ENCODE peak calls at places on chromosomes 13 and 19, in four cellular contexts. One of them, this sample, is unnamed. For H3K4me1, the result is how much of the 10 kb centered on the place peaks cover.

GRCh38 chr13:109246001-109246400 is 540.4 kb downstream of the IRS2 start:
- DNase-seq in spleen: no peak
- DNase-seq in adrenal gland: no peak
- DNase-seq in body of pancreas: no peak
- DNase-seq in this sample: no peak

GRCh38 chr13:36420437-36420891 is 11.8 kb upstream of the CCNA1 start:
- DNase-seq in body of pancreas: peak
- DNase-seq in adrenal gland: peak
- DNase-seq in spleen: peak
- DNase-seq in this sample: peak

GRCh38 chr13:45538382-45538781 is 73.6 kb downstream of the COG3 start:
- DNase-seq in spleen: no peak
- DNase-seq in adrenal gland: no peak
- DNase-seq in body of pancreas: no peak
- DNase-seq in this sample: no peak

GRCh38 chr13:31638577-31638976 is 100.7 kb upstream of the RXFP2 start:
- DNase-seq in spleen: no peak
- DNase-seq in body of pancreas: no peak
- DNase-seq in adrenal gland: no peak
- DNase-seq in this sample: no peak

GRCh38 chr13:33197551-33197971 is 88.0 kb downstream of the STARD13 start:
- DNase-seq in spleen: no peak
- DNase-seq in body of pancreas: no peak
- DNase-seq in adrenal gland: no peak
- DNase-seq in this sample: no peak

GRCh38 chr19:3160219-3160618 is 18.4 kb upstream of the S1PR4 start:
- DNase-seq in body of pancreas: no peak
- DNase-seq in adrenal gland: no peak
- DNase-seq in spleen: no peak
- DNase-seq in this sample: no peak

GRCh38 chr13:103471896-103472295 is 405.7 kb upstream of the SLC10A2 start:
- DNase-seq in adrenal gland: no peak
- DNase-seq in body of pancreas: peak
- DNase-seq in spleen: no peak
- DNase-seq in this sample: no peak

GRCh38 chr19:55454787-55455243 is 6.6 kb downstream of the ISOC2 start:
- DNase-seq in body of pancreas: no peak
- DNase-seq in spleen: no peak
- DNase-seq in adrenal gland: no peak
- DNase-seq in this sample: no peak

GRCh38 chr13:61029064-61029463 is 386.6 kb downstream of the PCDH20 start:
- DNase-seq in spleen: no peak
- DNase-seq in adrenal gland: no peak
- DNase-seq in body of pancreas: no peak
- DNase-seq in this sample: no peak

GRCh38 chr19:50906217-50906616 is 5.0 kb downstream of the KLK4 start:
- DNase-seq in body of pancreas: peak
- DNase-seq in adrenal gland: peak
- DNase-seq in spleen: no peak
- DNase-seq in this sample: peak

GRCh38 chr19:13547102-13547501 is 40.8 kb upstream of the CACNA1A start:
- DNase-seq in spleen: no peak
- DNase-seq in body of pancreas: no peak
- DNase-seq in adrenal gland: no peak
- DNase-seq in this sample: no peak

GRCh38 chr19:16025108-16026101 is 50.9 kb upstream of the TPM4 start:
- DNase-seq in body of pancreas: peak
- DNase-seq in spleen: peak
- DNase-seq in adrenal gland: peak
- DNase-seq in this sample: peak

GRCh38 chr19:18170714-18171255 is 2.8 kb upstream of the IFI30 start:
- DNase-seq in adrenal gland: peak
- DNase-seq in body of pancreas: peak
- DNase-seq in spleen: peak
- DNase-seq in this sample: no peak

GRCh38 chr13:107907065-107907464 is 308.3 kb downstream of the LIG4 start:
- DNase-seq in body of pancreas: no peak
- DNase-seq in adrenal gland: no peak
- DNase-seq in spleen: no peak
- DNase-seq in this sample: no peak

GRCh38 chr19:3108775-3109174 is 14.6 kb downstream of the GNA11 start:
- DNase-seq in spleen: peak
- DNase-seq in adrenal gland: peak
- DNase-seq in body of pancreas: peak
- DNase-seq in this sample: peak

GRCh38 chr19:51837145-51837544 is 42.2 kb downstream of the FPR3 start:
- DNase-seq in body of pancreas: no peak
- DNase-seq in spleen: no peak
- DNase-seq in adrenal gland: no peak
- DNase-seq in this sample: no peak

GRCh38 chr13:48142437-48142836 is 47.5 kb upstream of the MED4 start:
- DNase-seq in adrenal gland: no peak
- DNase-seq in spleen: no peak
- DNase-seq in body of pancreas: no peak
- DNase-seq in this sample: no peak

GRCh38 chr13:76552807-76553206 is 333.4 kb downstream of the KCTD12 start:
- DNase-seq in adrenal gland: no peak
- DNase-seq in spleen: no peak
- DNase-seq in body of pancreas: no peak
- DNase-seq in this sample: no peak

GRCh38 chr13:111049791-111050538 is 65.1 kb upstream of the ARHGEF7 start:
- DNase-seq in spleen: no peak
- DNase-seq in adrenal gland: peak
- DNase-seq in body of pancreas: peak
- DNase-seq in this sample: no peak

GRCh38 chr13:91399189-91400093 is 1.0 kb downstream of the GPC5 start:
- DNase-seq in spleen: no peak
- DNase-seq in adrenal gland: no peak
- DNase-seq in body of pancreas: no peak
- DNase-seq in this sample: no peak

GRCh38 chr13:73341748-73342147 is 282.9 kb downstream of the KLF5 start:
- DNase-seq in body of pancreas: no peak
- DNase-seq in spleen: no peak
- DNase-seq in adrenal gland: no peak
- DNase-seq in this sample: no peak

GRCh38 chr19:32406161-32407003 is 812 bp downstream of the DPY19L3 start:
- DNase-seq in spleen: no peak
- DNase-seq in adrenal gland: no peak
- DNase-seq in body of pancreas: no peak
- DNase-seq in this sample: no peak

GRCh38 chr13:39506559-39507390 is 96.2 kb downstream of the LHFPL6 start:
- DNase-seq in adrenal gland: no peak
- DNase-seq in body of pancreas: no peak
- DNase-seq in spleen: no peak
- DNase-seq in this sample: no peak

GRCh38 chr13:110301606-110302131 is 5.3 kb downstream of the COL4A1 start:
- DNase-seq in spleen: no peak
- DNase-seq in body of pancreas: no peak
- DNase-seq in adrenal gland: no peak
- DNase-seq in this sample: no peak

GRCh38 chr13:112930192-112930591 is 38.8 kb upstream of the MCF2L start:
- DNase-seq in adrenal gland: no peak
- DNase-seq in body of pancreas: no peak
- DNase-seq in spleen: no peak
- DNase-seq in this sample: no peak
- H3K4me1 ChIP-seq in adrenal gland: under half
- H3K4me1 ChIP-seq in body of pancreas: under half
- H3K4me1 ChIP-seq in spleen: under half
- H3K4me1 ChIP-seq in this sample: under half

GRCh38 chr19:35607661-35608060 is 4.9 kb upstream of the HAUS5 start:
- DNase-seq in adrenal gland: no peak
- DNase-seq in body of pancreas: no peak
- DNase-seq in spleen: no peak
- DNase-seq in this sample: no peak

GRCh38 chr19:35596366-35596999 is 10.5 kb downstream of the PMIS2 start:
- DNase-seq in body of pancreas: no peak
- DNase-seq in spleen: no peak
- DNase-seq in adrenal gland: no peak
- DNase-seq in this sample: no peak

GRCh38 chr19:35601971-35602370 is 10.6 kb upstream of the HAUS5 start:
- DNase-seq in spleen: no peak
- DNase-seq in adrenal gland: no peak
- DNase-seq in body of pancreas: no peak
- DNase-seq in this sample: no peak
- TF ChIP-seq POLR2A in spleen: no peak
- TF ChIP-seq POLR2A in adrenal gland: no peak
- TF ChIP-seq POLR2A in body of pancreas: no peak
- TF ChIP-seq POLR2A in this sample: no peak

GRCh38 chr13:49551245-49551644 is 34.1 kb downstream of the RCBTB1 start:
- DNase-seq in body of pancreas: no peak
- DNase-seq in adrenal gland: no peak
- DNase-seq in spleen: no peak
- DNase-seq in this sample: no peak

GRCh38 chr13:49553888-49554287 is 31.5 kb downstream of the RCBTB1 start:
- DNase-seq in body of pancreas: no peak
- DNase-seq in spleen: no peak
- DNase-seq in adrenal gland: no peak
- DNase-seq in this sample: no peak

GRCh38 chr13:49559006-49559405 is 26.4 kb downstream of the RCBTB1 start:
- DNase-seq in adrenal gland: no peak
- DNase-seq in spleen: no peak
- DNase-seq in body of pancreas: no peak
- DNase-seq in this sample: no peak

GRCh38 chr13:49549289-49549688 is 36.1 kb downstream of the RCBTB1 start:
- DNase-seq in body of pancreas: peak
- DNase-seq in spleen: no peak
- DNase-seq in adrenal gland: no peak
- DNase-seq in this sample: no peak

GRCh38 chr13:49554387-49554786 is 31.0 kb downstream of the RCBTB1 start:
- DNase-seq in body of pancreas: no peak
- DNase-seq in adrenal gland: no peak
- DNase-seq in spleen: no peak
- DNase-seq in this sample: no peak
- TF ChIP-seq CTCF in body of pancreas: no peak
- TF ChIP-seq CTCF in adrenal gland: no peak
- TF ChIP-seq CTCF in spleen: no peak
- TF ChIP-seq CTCF in this sample: no peak

GRCh38 chr13:49540552-49540951 is 44.8 kb downstream of the PHF11 start:
- DNase-seq in spleen: no peak
- DNase-seq in adrenal gland: no peak
- DNase-seq in body of pancreas: no peak
- DNase-seq in this sample: no peak

GRCh38 chr13:49539746-49540145 is 44.0 kb downstream of the PHF11 start:
- DNase-seq in spleen: no peak
- DNase-seq in adrenal gland: no peak
- DNase-seq in body of pancreas: no peak
- DNase-seq in this sample: no peak

GRCh38 chr13:49539313-49539712 is 43.6 kb downstream of the PHF11 start:
- DNase-seq in adrenal gland: no peak
- DNase-seq in body of pancreas: no peak
- DNase-seq in spleen: no peak
- DNase-seq in this sample: no peak

GRCh38 chr13:49536144-49536873 is 40.6 kb downstream of the PHF11 start:
- DNase-seq in adrenal gland: no peak
- DNase-seq in body of pancreas: no peak
- DNase-seq in spleen: no peak
- DNase-seq in this sample: no peak

DNA sequence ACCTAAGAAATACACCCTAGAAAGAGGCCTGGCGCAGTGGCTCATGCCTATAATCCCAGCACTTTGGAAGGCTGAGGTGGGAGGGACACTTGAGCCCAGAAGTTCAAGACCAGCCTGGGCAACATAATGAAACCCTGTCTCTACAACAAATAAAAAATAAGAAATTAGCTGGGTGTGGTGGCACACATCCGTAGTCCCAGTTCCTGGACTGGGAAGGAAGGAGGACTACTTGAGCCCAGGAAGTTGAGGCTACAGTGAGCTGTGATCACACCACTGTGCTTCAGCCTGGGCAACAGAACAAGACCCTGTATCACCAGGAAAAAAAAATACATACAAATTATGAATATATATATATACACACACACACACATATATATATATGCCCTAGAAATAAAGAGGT is 42.7 kb downstream of the PHF11 start:
- DNase-seq in adrenal gland: no peak
- DNase-seq in spleen: no peak
- DNase-seq in body of pancreas: no peak
- DNase-seq in this sample: no peak
- H3K4me1 ChIP-seq in adrenal gland: under half
- H3K4me1 ChIP-seq in spleen: under half
- H3K4me1 ChIP-seq in body of pancreas: under half
- H3K4me1 ChIP-seq in this sample: under half

GRCh38 chr13:113787694-113788093 is 28.7 kb downstream of the TMEM255B start:
- DNase-seq in spleen: no peak
- DNase-seq in adrenal gland: no peak
- DNase-seq in body of pancreas: no peak
- DNase-seq in this sample: no peak

GRCh38 chr13:113788413-113789135 is 29.5 kb downstream of the TMEM255B start:
- DNase-seq in spleen: peak
- DNase-seq in body of pancreas: no peak
- DNase-seq in adrenal gland: no peak
- DNase-seq in this sample: no peak

GRCh38 chr13:113785051-113786010 is 26.3 kb downstream of the TMEM255B start:
- DNase-seq in spleen: peak
- DNase-seq in adrenal gland: no peak
- DNase-seq in body of pancreas: no peak
- DNase-seq in this sample: no peak

GRCh38 chr13:113784645-113785024 is 25.6 kb downstream of the TMEM255B start:
- DNase-seq in spleen: peak
- DNase-seq in body of pancreas: no peak
- DNase-seq in adrenal gland: no peak
- DNase-seq in this sample: peak

DNA sequence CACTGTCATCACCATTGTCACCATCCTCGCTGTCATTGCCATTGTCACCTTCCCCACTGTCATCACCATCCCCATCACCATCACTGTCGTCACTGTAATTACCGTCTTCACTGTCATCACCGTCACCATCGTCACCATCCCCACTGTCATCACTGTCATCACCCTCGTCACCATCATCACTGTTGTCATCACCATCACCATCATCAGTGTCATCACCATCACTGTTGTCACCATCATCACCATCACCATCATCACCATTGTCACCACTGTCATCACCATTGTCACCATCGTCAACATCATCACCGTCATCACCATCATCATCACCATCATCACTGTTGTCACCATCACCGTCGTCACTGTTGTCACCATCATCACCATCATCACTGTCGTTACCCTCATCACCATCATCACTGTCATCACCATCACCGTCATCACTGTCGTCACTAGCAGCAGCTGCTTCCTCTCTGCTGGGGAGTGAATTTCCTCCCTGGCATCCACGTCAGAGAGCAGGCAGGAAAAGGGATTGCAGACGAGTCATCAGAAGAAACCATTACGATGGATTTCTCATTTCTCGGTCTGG is 27.3 kb downstream of the TMEM255B start:
- DNase-seq in body of pancreas: no peak
- DNase-seq in adrenal gland: no peak
- DNase-seq in spleen: peak
- DNase-seq in this sample: no peak
- TF ChIP-seq POLR2A in body of pancreas: no peak
- TF ChIP-seq POLR2A in adrenal gland: no peak
- TF ChIP-seq POLR2A in spleen: no peak
- TF ChIP-seq POLR2A in this sample: no peak